ENCODE peak calls at places on chromosome X, in five cellular contexts. M is PC-3, Q is fibroblast of lung, H is MM.1S, O is GM23248. G is an unnamed sample. For H4K20me1, the result is how much of the 10 kb centered on the place peaks cover.

GRCh38 chrX:1483843-1484637 is 31.3 kb upstream of the ASMTL start:
- DNase-seq in Q (no peak), M (no peak), O (no peak), H (no peak), G (no peak)

GRCh38 chrX:35890699-35891098 is 28.8 kb upstream of the CFAP47 start:
- DNase-seq in M (peak), Q (peak), H (peak), O (peak), G (peak)

GRCh38 chrX:152520653-152521052 is 69.5 kb upstream of the GABRA3 start:
- DNase-seq in Q (no peak), M (no peak), H (peak), O (no peak), G (no peak)

GRCh38 chrX:124098089-124098488 is 136.6 kb downstream of the STAG2 start:
- DNase-seq in H (peak), O (peak), M (peak), Q (peak), G (peak)

GRCh38 chrX:86946569-86946968 is 571.0 kb upstream of the KLHL4 start:
- DNase-seq in Q (no peak), M (peak), O (peak), H (peak), G (peak)

GRCh38 chrX:134025986-134026731 is 40.8 kb upstream of the GPC3 start:
- DNase-seq in H (no peak), O (no peak), M (no peak), Q (no peak), G (peak)

GRCh38 chrX:38312436-38312835 is 14.9 kb downstream of the RPGR start:
- DNase-seq in H (no peak), M (peak), O (peak), Q (peak), G (no peak)

GRCh38 chrX:69014200-69014599 is 151.1 kb downstream of the PJA1 start:
- DNase-seq in O (peak), M (no peak), H (no peak), Q (peak), G (no peak)

GRCh38 chrX:22357621-22358020 is 84.9 kb downstream of the CBLL2 start:
- DNase-seq in M (no peak), H (no peak), O (no peak), Q (peak), G (no peak)

GRCh38 chrX:153595387-153595786 is 3.6 kb downstream of the CCNQ start:
- DNase-seq in O (no peak), M (no peak), H (no peak), Q (no peak), G (no peak)
- H4K20me1 ChIP-seq in O (under half), M (under half), H (under half), Q (under half), G (under half)

DNA sequence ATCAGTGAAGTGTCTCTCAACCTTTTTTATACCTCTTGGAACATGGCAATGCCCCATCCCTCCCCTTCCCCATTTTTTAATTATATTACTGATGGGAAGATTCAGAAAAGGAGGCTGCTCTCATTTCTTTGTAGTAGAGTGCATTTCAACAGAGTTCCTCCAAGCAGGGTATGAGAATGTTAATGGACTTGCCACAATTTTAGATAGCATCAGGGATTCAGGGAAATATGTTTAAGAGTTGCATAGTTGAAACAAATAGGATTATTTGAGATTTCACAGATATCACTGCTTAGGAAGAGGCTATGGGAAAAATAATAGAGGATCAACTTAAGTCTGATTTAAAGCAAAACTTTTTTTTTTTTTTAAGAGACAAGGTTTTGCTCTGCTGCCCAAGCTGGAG is 46.2 kb downstream of the DIPK2B start:
- DNase-seq in M (no peak), H (no peak), Q (no peak), O (no peak), G (no peak)
- H3K4me3 ChIP-seq in M (no peak), H (no peak), Q (no peak), O (no peak), G (no peak)

GRCh38 chrX:72308209-72308565 is 2.5 kb upstream of the CITED1 start:
- DNase-seq in M (no peak), Q (no peak), H (no peak), O (no peak), G (no peak)
- H3K9ac ChIP-seq in M (no peak), Q (no peak), H (no peak), O (no peak), G (no peak)

DNA sequence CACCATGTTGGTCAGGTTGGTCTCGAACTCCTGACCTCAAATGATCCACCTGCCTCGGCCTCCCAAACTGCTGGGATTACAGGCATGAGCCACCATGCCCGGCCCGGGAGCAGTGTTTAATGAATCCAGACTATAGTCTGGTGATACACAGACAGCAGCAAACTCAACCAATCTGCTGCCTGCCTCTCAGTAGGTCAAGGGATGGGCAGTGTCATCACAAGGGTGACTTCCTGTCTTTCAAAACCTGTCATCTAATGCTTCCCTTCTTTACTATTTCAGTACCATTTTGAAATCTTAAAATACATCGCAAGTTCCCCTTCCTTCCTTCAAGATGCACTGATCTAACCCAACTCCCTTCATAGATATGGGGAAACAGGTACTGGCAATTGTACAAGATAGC is 8.4 kb downstream of the RPL39 start:
- DNase-seq in H (no peak), Q (no peak), O (no peak), M (no peak), G (no peak)
- H4K20me1 ChIP-seq in H (under half), Q (under half), O (under half), M (under half), G (under half)

DNA sequence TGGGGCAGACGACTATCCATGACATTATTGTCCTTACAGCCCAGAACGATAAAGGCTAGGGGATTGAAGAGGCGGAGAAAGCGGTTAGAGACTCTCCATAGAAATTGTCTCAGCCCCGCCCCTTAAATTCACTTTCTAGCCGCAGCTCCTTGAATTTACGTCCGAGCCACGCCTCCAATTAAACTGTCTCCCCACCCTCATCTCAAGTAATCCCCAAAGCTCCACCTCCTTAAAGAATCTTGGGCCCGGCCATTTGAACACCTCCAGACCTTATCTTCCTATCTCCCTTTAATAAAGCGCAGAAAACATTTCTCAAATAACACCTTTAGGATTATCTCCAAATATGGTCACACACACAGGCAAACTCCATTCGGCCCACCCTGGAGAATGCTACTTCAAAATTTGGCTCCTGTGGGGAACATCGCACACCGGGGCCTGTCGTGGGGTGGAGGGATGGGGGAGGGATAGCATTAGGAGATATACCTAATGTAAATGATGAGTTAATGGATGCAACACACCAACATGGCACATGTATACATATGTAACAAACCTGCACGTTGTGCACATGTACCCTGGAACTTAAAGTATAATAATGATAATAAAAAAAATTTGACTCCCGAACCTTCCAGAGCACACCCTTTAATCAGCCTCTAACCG is 7.2 kb upstream of the MAGIX start:
- DNase-seq in O (peak), H (peak), M (peak), Q (peak), G (peak)
- H3K4me3 ChIP-seq in O (peak), H (peak), M (peak), Q (peak), G (peak)

DNA sequence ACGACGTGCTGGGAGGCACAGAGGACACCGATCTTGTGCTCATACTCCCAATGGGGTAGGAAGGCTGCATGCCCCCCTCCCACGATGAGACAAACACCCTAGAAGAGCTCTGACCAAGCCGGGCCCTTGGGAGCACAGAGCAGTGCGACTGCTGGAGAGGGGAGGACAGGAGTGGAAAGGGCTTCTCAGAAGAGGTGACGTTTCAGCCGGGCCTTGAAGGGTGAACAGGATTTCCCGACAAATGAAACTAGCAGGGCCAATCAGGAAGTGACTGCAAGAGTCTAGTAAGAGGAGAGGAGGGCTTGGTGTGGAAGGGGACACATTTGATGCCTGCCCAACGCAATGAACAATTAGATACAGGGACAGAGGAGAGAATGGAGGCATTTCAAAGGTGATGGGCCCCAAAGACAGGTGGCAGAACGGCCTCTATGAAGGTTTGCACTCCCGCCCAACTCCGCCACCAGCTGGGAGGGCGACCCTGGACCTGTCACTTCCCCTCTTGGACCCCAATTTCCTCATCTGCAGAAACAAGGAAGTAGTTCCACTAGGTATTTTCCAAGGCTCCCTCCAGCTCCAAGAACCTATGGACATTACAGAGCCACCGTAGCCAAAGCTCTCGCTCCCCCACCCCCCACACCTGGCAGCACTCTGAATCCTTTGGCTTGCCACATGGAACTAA is 3.9 kb downstream of the HCFC1 start:
- DNase-seq in H (no peak), M (no peak), O (no peak), Q (no peak), G (no peak)
- H3K9ac ChIP-seq in H (peak), M (no peak), O (peak), Q (no peak), G (no peak)

DNA sequence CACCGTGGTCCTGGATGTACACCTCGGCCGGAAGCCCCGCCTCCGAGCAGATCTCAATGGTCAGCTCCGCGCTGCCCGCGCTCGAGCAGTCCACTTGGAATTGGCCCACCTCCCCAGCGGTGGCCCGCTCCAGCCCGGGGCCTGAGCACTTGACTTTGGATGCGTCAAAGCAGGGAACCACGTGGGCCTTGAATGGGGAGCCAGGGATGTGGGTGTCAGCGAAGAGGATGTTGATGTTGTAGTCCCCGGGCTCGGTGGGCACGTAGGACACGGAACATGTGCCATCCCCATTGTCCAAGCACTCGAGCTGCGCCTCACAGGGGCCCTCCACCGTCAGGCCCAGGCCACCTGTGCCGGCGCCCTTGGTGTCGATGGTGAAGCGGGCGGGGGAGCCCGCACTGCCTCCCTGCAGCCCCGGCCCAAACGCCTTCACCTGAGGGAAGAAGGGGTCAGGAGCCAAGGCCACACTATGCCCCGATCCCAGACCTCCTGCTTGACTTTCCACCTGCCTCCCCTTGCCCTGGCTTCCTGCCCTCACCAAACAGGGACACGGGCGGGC is 14.2 kb downstream of the FLNA start:
- DNase-seq in O (no peak), H (no peak), M (no peak), Q (no peak), G (no peak)
- H4K20me1 ChIP-seq in O (under half), H (under half), M (under half), Q (under half), G (half or more)

GRCh38 chrX:12792711-12793110 is 1.5 kb downstream of the PRPS2 start:
- DNase-seq in O (no peak), Q (no peak), M (no peak), H (no peak), G (no peak)
- H3K4me3 ChIP-seq in O (peak), Q (peak), M (peak), H (peak), G (peak)

DNA sequence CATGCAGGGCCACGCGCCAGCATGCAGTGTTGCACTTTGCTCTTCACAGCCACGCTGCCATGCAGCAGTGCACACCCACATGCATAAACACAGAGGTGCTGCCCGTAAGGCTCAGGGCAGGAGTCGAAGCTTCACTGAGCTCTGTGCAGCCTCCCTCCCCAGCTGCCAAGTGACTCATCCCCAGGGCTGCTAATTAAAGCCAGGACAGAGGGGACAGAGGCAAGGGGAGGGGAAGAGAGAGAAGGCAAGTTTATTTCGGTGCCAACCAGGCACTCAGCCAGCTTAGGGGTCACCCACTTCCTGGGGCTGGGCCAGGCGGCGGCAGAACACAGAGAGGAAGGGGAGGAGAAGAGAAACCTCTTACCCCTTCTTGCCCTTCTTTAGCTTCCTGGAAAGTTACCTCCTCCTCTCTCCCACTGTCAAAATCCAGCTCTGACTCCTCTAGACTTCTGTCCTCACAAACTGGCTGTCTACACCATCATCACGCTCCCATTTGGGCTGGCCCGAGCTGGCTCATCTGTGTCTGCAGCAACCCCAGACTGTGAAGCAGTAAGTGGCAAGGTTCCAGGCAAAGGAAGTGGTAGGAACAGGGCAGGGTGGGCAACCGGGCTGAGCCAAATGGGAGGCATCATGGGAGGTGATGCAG is 6.2 kb upstream of the IQSEC2 start:
- DNase-seq in H (no peak), Q (peak), O (peak), M (peak), G (no peak)
- H3K9ac ChIP-seq in H (no peak), Q (no peak), O (no peak), M (no peak), G (no peak)

GRCh38 chrX:40418413-40419195 is 162.2 kb upstream of the ATP6AP2 start:
- DNase-seq in Q (peak), H (no peak), O (no peak), M (peak), G (no peak)
- H4K20me1 ChIP-seq in Q (under half), H (under half), O (under half), M (under half), G (under half)